ENCODE peak calls at places on chromosomes 16 and 17, in four cellular contexts. C is HCT116, V is H1, K is GM12878. E is an unnamed sample.

GRCh38 chr17:21286066-21286770 is 1.7 kb downstream of the MAP2K3 start:
- DNase-seq in C (peak; percentile 81), K (no peak), V (no peak), E (peak; percentile 66)

GRCh38 chr17:56125830-56126819 is 27.1 kb upstream of the ANKFN1 start:
- DNase-seq in V (no peak), K (no peak), C (peak; percentile 52), E (peak; percentile 11)

GRCh38 chr17:81543756-81544155 is 8.4 kb downstream of the FAAP100 start:
- DNase-seq in V (no peak), C (no peak), K (no peak), E (no peak)

GRCh38 chr17:49022391-49022941 is 25.3 kb downstream of the IGF2BP1 start:
- DNase-seq in K (no peak), V (peak; percentile 92), C (no peak), E (peak; percentile 51)

GRCh38 chr16:554640-555413 is 5.4 kb upstream of the PRR35 start:
- DNase-seq in C (no peak), K (no peak), V (no peak), E (no peak)

GRCh38 chr16:88969361-88969831 is 7.6 kb downstream of the CBFA2T3 start:
- DNase-seq in V (no peak), C (no peak), K (no peak), E (no peak)

GRCh38 chr16:56401482-56401881 is 23.9 kb downstream of the AMFR start:
- DNase-seq in V (no peak), C (peak; percentile 12), K (no peak), E (peak; percentile 21)

GRCh38 chr16:85480727-85481101 is 132.4 kb upstream of the GSE1 start:
- DNase-seq in C (no peak), V (no peak), K (no peak), E (no peak)

GRCh38 chr17:12659500-12659899 is 6.2 kb upstream of the MYOCD start:
- DNase-seq in K (no peak), C (no peak), V (no peak), E (no peak)

GRCh38 chr16:9446471-9447194 is 355.2 kb downstream of the HAPSTR1 start:
- DNase-seq in K (no peak), V (no peak), C (no peak), E (no peak)

DNA sequence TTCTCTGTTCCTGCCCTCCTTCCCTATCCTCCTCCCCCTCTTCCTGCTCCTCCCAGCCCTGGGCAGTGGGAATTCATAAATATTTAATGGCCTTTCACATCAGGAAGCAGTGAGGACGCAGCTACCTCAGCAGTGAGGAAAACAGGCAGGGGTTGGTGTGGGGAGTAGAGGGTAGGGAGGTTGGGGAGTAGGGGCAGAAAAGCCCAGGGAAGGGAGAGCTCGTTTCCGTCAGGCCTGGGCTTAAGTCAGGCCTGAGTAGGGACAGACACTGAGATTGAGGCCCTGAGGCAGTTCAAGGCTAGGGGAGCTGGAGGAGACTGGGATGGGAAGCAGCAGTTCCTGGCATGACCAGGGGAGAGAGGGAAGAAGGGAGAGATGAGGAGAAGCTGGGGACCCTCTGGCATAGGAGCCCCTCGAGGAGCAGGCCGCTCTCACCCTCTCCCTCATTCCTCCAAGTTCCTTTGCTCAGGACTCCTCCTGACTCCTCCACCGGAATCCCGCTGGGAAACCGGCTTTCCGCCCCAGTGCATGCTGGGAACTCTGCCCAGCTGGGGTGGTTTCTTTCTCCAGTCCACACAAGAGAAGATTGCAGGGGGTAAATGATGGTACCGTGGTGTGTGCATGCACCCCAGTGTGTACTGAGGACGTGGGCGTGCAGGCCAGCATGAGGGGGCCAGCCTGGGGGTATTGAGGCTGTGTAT is 6.2 kb downstream of the SAMD14 start:
- DNase-seq in K (no peak), C (no peak), V (no peak), E (no peak)
- TF ChIP-seq EGR1 in K (no peak), C (no peak), V (no peak), E (no peak)

DNA sequence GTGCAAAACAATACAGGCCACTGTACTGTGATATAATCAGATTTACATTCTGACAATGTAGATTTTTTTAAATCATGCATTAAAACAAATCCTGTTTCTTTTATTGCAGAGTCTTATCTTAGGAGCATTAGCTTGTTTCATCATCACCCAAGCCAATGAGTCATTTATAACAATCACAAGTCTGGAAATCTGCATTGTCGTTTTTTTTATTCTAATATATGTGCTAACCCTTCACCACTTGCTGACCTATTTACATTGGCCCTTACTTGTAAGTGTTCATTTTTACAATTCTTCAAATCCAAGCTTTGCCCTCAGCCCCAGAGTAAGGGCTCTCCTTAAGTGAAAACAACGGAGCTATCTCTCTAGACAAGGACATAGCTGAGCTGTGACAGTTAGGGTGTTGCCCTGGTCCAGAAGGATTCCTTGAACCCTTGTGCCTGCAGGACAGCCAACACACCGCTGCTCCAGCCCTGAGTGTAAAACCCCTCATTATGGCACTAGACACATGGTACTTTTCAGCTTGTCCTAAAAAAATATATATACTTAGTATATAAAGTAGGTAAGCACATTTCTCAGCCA is 3.7 kb downstream of the CMTM1 start:
- DNase-seq in V (no peak), K (no peak), C (no peak), E (no peak)
- TF ChIP-seq EGR1 in V (no peak), K (no peak), C (no peak), E (no peak)

DNA sequence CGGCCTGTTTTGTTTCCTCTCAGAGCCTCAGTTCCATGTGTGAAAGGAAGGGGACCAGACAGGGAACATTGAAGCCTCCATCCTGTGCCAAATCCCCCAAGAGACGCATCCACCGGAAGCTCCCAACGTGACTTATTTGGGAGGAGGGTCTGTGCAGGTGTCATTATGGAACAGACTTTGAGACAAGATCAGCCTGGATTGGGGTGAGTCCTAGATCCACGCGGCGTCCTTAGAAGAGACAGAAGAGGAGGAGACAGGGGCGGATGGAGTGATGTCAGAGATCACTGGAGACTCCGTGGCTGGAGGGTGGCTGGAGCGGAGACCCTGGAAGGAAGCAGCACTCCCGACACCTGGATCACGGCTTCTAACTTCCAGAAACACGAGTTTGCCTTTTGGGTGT is 80.0 kb downstream of the KLHDC4 start:
- DNase-seq in V (no peak), K (no peak), C (no peak), E (no peak)
- TF ChIP-seq EGR1 in V (no peak), K (no peak), C (no peak), E (no peak)

DNA sequence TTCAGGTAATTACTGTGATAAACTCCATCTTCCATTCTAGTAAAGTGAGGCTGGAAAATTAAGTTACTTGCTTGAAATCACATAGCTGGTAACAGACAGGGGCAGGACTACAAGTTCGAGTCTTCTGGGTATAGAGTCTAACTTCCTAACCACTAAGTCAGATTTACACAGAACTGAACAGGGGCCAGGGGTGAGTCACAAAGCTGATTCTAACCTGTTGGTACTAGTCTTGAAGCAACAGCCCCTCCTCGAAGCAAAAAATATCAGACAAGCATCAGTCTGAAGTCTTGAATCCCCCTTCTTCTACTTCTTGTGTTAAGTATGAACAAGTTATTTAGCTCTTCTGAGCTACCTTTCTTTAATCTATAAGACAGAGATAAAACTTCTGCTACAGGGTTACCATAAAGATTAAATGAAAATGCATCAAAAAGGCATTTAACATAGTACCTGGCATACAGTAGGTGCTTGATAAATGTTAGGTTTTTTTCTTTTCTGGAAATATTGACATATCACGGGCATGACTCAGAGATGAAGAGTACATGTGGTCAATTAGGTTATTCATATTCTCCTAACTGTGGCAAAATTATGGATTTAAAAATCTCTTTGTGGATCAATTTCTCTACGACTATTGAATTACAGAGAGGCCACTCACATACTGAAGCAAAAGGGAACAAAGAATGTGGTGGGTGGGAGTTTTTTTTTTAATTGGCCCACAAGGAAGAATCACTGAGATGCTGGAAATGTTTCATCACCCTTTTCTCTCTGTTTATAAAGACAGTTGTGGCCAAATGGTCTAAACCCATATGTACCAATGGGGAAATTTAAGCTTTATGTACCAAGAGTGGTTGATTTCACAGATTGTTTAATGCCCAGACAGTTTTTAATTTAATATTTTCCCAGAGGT is 266.9 kb upstream of the DYNLRB2 start:
- DNase-seq in C (no peak), V (no peak), K (no peak), E (no peak)
- TF ChIP-seq EGR1 in C (no peak), V (no peak), K (no peak), E (no peak)

GRCh38 chr16:30348929-30349328 is 6.2 kb downstream of the CD2BP2 start:
- DNase-seq in C (no peak), K (no peak), V (no peak), E (no peak)

GRCh38 chr16:30349695-30350094 is 5.4 kb downstream of the CD2BP2 start:
- DNase-seq in V (no peak), C (no peak), K (peak; percentile 51), E (no peak)

GRCh38 chr16:30342751-30343490 is 12.2 kb downstream of the CD2BP2 start:
- DNase-seq in C (no peak), K (no peak), V (no peak), E (no peak)

GRCh38 chr16:30348113-30348512 is 7.0 kb downstream of the CD2BP2 start:
- DNase-seq in K (no peak), V (no peak), C (no peak), E (no peak)

DNA sequence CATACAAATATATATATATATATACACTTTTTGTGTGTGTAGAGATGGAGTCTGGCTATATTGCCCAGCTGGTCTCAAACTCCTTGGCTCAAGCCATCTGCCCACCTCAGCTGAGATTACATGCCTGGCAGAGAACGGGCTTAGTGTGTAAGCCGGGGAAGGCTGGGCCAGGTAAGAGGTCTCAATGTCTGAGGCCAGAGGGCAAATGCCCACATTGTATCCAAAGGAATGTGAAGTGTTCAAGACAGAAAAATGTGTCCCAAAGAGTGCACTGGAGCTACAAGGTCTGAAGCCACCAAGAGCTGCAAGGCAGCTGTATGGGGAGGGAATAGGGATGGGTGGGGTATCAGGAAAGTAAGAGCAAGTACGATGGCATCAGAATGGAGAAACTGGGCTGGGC is 8.8 kb downstream of the CD2BP2 start:
- DNase-seq in K (no peak), V (no peak), C (no peak), E (no peak)
- TF ChIP-seq EGR1 in K (no peak), V (no peak), C (no peak), E (no peak)

DNA sequence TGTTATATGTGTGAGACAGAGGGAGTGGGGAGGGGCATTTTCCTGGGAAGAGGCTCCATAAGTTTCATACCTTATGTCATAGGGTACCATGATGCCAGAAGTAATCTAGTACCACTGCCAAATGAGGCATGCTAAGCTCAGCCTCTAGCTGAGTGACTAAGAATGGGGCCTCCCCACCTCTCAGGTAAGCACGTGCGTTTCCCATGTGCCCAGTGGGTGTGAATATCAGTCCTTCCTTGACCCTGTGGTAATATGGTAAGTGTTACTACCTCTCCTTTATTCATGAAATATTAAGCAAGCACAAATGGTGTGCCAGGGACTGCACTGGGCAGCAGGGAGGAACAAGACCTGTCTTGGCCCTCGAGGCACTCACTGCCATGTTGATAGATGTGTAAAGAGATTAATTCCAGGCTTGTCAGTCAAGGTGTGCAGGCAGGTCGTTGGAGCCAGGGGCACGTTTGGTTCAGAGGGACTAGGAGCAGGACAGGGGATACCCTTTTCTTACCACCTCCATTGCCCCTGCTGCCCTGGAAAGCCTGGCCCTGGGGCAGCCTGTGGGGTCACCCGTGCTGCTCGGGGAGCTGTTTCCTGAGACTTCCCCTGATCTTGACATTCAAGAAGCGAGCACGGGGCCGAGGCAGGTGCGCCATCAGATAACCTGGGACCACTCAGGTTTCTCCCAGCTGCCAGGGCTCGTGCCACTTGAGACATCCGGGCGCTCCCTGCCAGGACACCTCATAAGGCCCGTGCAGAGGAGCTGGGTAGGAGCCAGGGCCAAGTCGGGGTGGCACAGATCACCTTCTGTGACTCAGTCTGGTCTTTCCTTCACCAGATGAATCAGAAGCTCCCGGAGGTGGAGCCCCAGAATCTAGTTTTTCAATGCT is 8.8 kb downstream of the RSAD1 start:
- DNase-seq in K (no peak), C (no peak), V (no peak), E (no peak)
- TF ChIP-seq EGR1 in K (no peak), C (no peak), V (no peak), E (no peak)

GRCh38 chr17:38464251-38464722 is 36.0 kb downstream of the ARHGAP23 start:
- DNase-seq in K (no peak), C (no peak), V (no peak), E (no peak)
- TF ChIP-seq EGR1 in K (no peak), C (no peak), V (no peak), E (no peak)

GRCh38 chr16:69330286-69331109 is at the start of gene PDF:
- DNase-seq in V (peak; percentile 84), C (peak; percentile 79), K (peak; percentile 34), E (peak; percentile 97)
- TF ChIP-seq EGR1 in V (no peak), C (peak; percentile 39), K (peak; percentile 34), E (no peak)

E was measured in K562.